ENCODE peak calls at places on chromosomes 7 and 10, in six cellular contexts. One of them, this sample, is unnamed.

GRCh38 chr7:72345208-72345727 is 66.9 kb downstream of the CALN1 start:
- DNase-seq in upper lobe of left lung: no peak
- DNase-seq in transverse colon: no peak
- DNase-seq in SK-N-SH: no peak
- DNase-seq in stomach: no peak
- DNase-seq in ovary: no peak
- DNase-seq in this sample: no peak

GRCh38 chr7:135192914-135193536 is 18.3 kb downstream of the WDR91 start:
- DNase-seq in transverse colon: no peak
- DNase-seq in ovary: no peak
- DNase-seq in stomach: peak; percentile 21
- DNase-seq in upper lobe of left lung: no peak
- DNase-seq in SK-N-SH: no peak
- DNase-seq in this sample: no peak

GRCh38 chr7:83306487-83306886 is 143.8 kb upstream of the PCLO start:
- DNase-seq in ovary: no peak
- DNase-seq in SK-N-SH: no peak
- DNase-seq in transverse colon: no peak
- DNase-seq in stomach: no peak
- DNase-seq in upper lobe of left lung: no peak
- DNase-seq in this sample: no peak

GRCh38 chr10:11699546-11700097 is 42.6 kb upstream of the ECHDC3 start:
- DNase-seq in ovary: no peak
- DNase-seq in stomach: no peak
- DNase-seq in upper lobe of left lung: no peak
- DNase-seq in SK-N-SH: no peak
- DNase-seq in transverse colon: no peak
- DNase-seq in this sample: no peak

GRCh38 chr7:74682829-74683228 is 25.3 kb downstream of the GTF2I start:
- DNase-seq in transverse colon: no peak
- DNase-seq in upper lobe of left lung: no peak
- DNase-seq in SK-N-SH: no peak
- DNase-seq in stomach: no peak
- DNase-seq in ovary: no peak
- DNase-seq in this sample: no peak

GRCh38 chr7:27303021-27303420 is 60.4 kb downstream of the EVX1 start:
- DNase-seq in SK-N-SH: no peak
- DNase-seq in transverse colon: no peak
- DNase-seq in upper lobe of left lung: no peak
- DNase-seq in ovary: peak; percentile 10
- DNase-seq in stomach: no peak
- DNase-seq in this sample: no peak

GRCh38 chr7:101068401-101068800 is 16.9 kb upstream of the TRIM56 start:
- DNase-seq in ovary: no peak
- DNase-seq in SK-N-SH: no peak
- DNase-seq in transverse colon: no peak
- DNase-seq in stomach: no peak
- DNase-seq in upper lobe of left lung: no peak
- DNase-seq in this sample: no peak

GRCh38 chr10:62727935-62728334 is 76.6 kb upstream of the ADO start:
- DNase-seq in SK-N-SH: no peak
- DNase-seq in upper lobe of left lung: no peak
- DNase-seq in transverse colon: no peak
- DNase-seq in ovary: no peak
- DNase-seq in stomach: no peak
- DNase-seq in this sample: no peak

GRCh38 chr7:141014091-141014490 is 661 bp downstream of the MRPS33 start:
- DNase-seq in ovary: no peak
- DNase-seq in stomach: no peak
- DNase-seq in transverse colon: no peak
- DNase-seq in SK-N-SH: peak; percentile 38
- DNase-seq in upper lobe of left lung: no peak
- DNase-seq in this sample: no peak

GRCh38 chr7:13447637-13448036 is 541.8 kb downstream of the ETV1 start:
- DNase-seq in stomach: no peak
- DNase-seq in transverse colon: no peak
- DNase-seq in upper lobe of left lung: peak; percentile 26
- DNase-seq in ovary: no peak
- DNase-seq in SK-N-SH: no peak
- DNase-seq in this sample: no peak

GRCh38 chr10:64148597-64148996 is 627.4 kb downstream of the REEP3 start:
- DNase-seq in stomach: no peak
- DNase-seq in ovary: no peak
- DNase-seq in transverse colon: no peak
- DNase-seq in SK-N-SH: no peak
- DNase-seq in upper lobe of left lung: no peak
- DNase-seq in this sample: no peak

GRCh38 chr7:106464651-106465050 is 179.9 kb upstream of the NAMPT start:
- DNase-seq in upper lobe of left lung: no peak
- DNase-seq in ovary: no peak
- DNase-seq in stomach: no peak
- DNase-seq in SK-N-SH: no peak
- DNase-seq in transverse colon: no peak
- DNase-seq in this sample: no peak

GRCh38 chr10:119642556-119643111 is 8.5 kb upstream of the BAG3 start:
- DNase-seq in stomach: no peak
- DNase-seq in ovary: no peak
- DNase-seq in upper lobe of left lung: no peak
- DNase-seq in transverse colon: no peak
- DNase-seq in SK-N-SH: no peak
- DNase-seq in this sample: no peak

GRCh38 chr10:116756277-116756676 is 13.9 kb upstream of the HSPA12A start:
- DNase-seq in SK-N-SH: no peak
- DNase-seq in transverse colon: peak; percentile 38
- DNase-seq in stomach: no peak
- DNase-seq in upper lobe of left lung: no peak
- DNase-seq in ovary: no peak
- DNase-seq in this sample: peak; percentile 51

GRCh38 chr7:2944729-2945128 is 98.9 kb downstream of the CARD11 start:
- DNase-seq in ovary: no peak
- DNase-seq in SK-N-SH: no peak
- DNase-seq in stomach: no peak
- DNase-seq in transverse colon: no peak
- DNase-seq in upper lobe of left lung: peak; percentile 19
- DNase-seq in this sample: peak; percentile 16

GRCh38 chr7:45978731-45979211 is 57.7 kb upstream of the IGFBP3 start:
- DNase-seq in stomach: no peak
- DNase-seq in SK-N-SH: no peak
- DNase-seq in upper lobe of left lung: no peak
- DNase-seq in ovary: no peak
- DNase-seq in transverse colon: no peak
- DNase-seq in this sample: no peak

GRCh38 chr10:63573068-63573697 is 52.0 kb downstream of the REEP3 start:
- DNase-seq in stomach: no peak
- DNase-seq in upper lobe of left lung: no peak
- DNase-seq in ovary: no peak
- DNase-seq in transverse colon: no peak
- DNase-seq in SK-N-SH: peak; percentile 33
- DNase-seq in this sample: no peak

GRCh38 chr10:100982916-100983830 is 4.1 kb downstream of the MRPL43 start:
- DNase-seq in SK-N-SH: no peak
- DNase-seq in transverse colon: peak; percentile 6
- DNase-seq in upper lobe of left lung: no peak
- DNase-seq in stomach: peak; percentile 7
- DNase-seq in ovary: no peak
- DNase-seq in this sample: peak; percentile 56

GRCh38 chr7:47625861-47626444 is 44.0 kb upstream of the TNS3 start:
- DNase-seq in stomach: no peak
- DNase-seq in transverse colon: no peak
- DNase-seq in upper lobe of left lung: no peak
- DNase-seq in ovary: no peak
- DNase-seq in SK-N-SH: no peak
- DNase-seq in this sample: no peak

GRCh38 chr7:121126801-121127534 is 138.5 kb downstream of the CPED1 start:
- DNase-seq in transverse colon: no peak
- DNase-seq in upper lobe of left lung: no peak
- DNase-seq in stomach: no peak
- DNase-seq in SK-N-SH: peak; percentile 4
- DNase-seq in ovary: no peak
- DNase-seq in this sample: no peak

GRCh38 chr10:125691160-125691981 is 8.4 kb upstream of the TEX36 start:
- DNase-seq in stomach: no peak
- DNase-seq in ovary: no peak
- DNase-seq in upper lobe of left lung: no peak
- DNase-seq in SK-N-SH: no peak
- DNase-seq in transverse colon: no peak
- DNase-seq in this sample: no peak

GRCh38 chr10:7950981-7951847 is 103.3 kb upstream of the GATA3 start:
- DNase-seq in stomach: no peak
- DNase-seq in ovary: no peak
- DNase-seq in SK-N-SH: no peak
- DNase-seq in upper lobe of left lung: no peak
- DNase-seq in transverse colon: no peak
- DNase-seq in this sample: no peak

GRCh38 chr7:22200238-22200637 is 156.7 kb downstream of the RAPGEF5 start:
- DNase-seq in stomach: no peak
- DNase-seq in SK-N-SH: no peak
- DNase-seq in ovary: no peak
- DNase-seq in transverse colon: no peak
- DNase-seq in upper lobe of left lung: no peak
- DNase-seq in this sample: no peak

GRCh38 chr7:135728136-135728669 is at the start of gene SLC13A4:
- DNase-seq in ovary: no peak
- DNase-seq in SK-N-SH: no peak
- DNase-seq in upper lobe of left lung: no peak
- DNase-seq in stomach: no peak
- DNase-seq in transverse colon: no peak
- DNase-seq in this sample: no peak

GRCh38 chr7:78171398-78171797 is 372.8 kb downstream of the PHTF2 start:
- DNase-seq in stomach: no peak
- DNase-seq in transverse colon: no peak
- DNase-seq in upper lobe of left lung: no peak
- DNase-seq in SK-N-SH: no peak
- DNase-seq in ovary: no peak
- DNase-seq in this sample: no peak

GRCh38 chr7:140230862-140231778 is 54.3 kb upstream of the KDM7A start:
- DNase-seq in transverse colon: peak; percentile 87
- DNase-seq in upper lobe of left lung: peak; percentile 85
- DNase-seq in SK-N-SH: peak; percentile 98
- DNase-seq in ovary: peak; percentile 23
- DNase-seq in stomach: peak; percentile 62
- DNase-seq in this sample: peak; percentile 78

GRCh38 chr7:91249506-91250233 is 14.6 kb upstream of the FZD1 start:
- DNase-seq in transverse colon: no peak
- DNase-seq in SK-N-SH: no peak
- DNase-seq in upper lobe of left lung: peak; percentile 47
- DNase-seq in ovary: no peak
- DNase-seq in stomach: no peak
- DNase-seq in this sample: no peak

GRCh38 chr10:23001901-23002516 is 74.2 kb downstream of the ARMC3 start:
- DNase-seq in stomach: no peak
- DNase-seq in SK-N-SH: no peak
- DNase-seq in ovary: no peak
- DNase-seq in transverse colon: no peak
- DNase-seq in upper lobe of left lung: no peak
- DNase-seq in this sample: no peak

GRCh38 chr10:12308102-12308501 is 41.2 kb upstream of the CAMK1D start:
- DNase-seq in stomach: no peak
- DNase-seq in SK-N-SH: no peak
- DNase-seq in transverse colon: no peak
- DNase-seq in ovary: no peak
- DNase-seq in upper lobe of left lung: no peak
- DNase-seq in this sample: no peak

GRCh38 chr7:2154121-2154520 is 78.6 kb downstream of the MAD1L1 start:
- DNase-seq in stomach: no peak
- DNase-seq in transverse colon: no peak
- DNase-seq in ovary: no peak
- DNase-seq in SK-N-SH: no peak
- DNase-seq in upper lobe of left lung: no peak
- DNase-seq in this sample: no peak

DNA sequence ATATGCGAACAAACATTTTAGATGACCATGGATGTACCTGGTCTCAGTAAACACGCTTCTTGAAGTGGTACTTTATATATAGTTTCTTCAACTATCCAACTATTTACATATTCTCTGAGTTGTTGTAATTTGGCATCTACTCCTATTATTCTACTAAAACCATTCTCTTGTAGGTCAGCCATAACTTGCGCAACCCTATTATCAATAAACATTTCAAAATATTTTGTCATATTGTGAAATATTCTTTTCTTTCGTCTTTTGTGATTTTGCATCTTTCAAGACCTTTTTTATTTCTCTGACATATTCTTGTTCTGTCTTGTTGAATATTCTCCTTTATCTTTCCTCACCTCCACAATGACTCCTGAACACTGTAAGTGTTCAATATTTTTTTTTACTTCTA is 753.3 kb downstream of the NXPH1 start:
- DNase-seq in stomach: no peak
- DNase-seq in upper lobe of left lung: no peak
- DNase-seq in SK-N-SH: no peak
- DNase-seq in transverse colon: no peak
- DNase-seq in ovary: no peak
- DNase-seq in this sample: no peak
- TF ChIP-seq EP300 in stomach: no peak
- TF ChIP-seq EP300 in upper lobe of left lung: no peak
- TF ChIP-seq EP300 in SK-N-SH: no peak
- TF ChIP-seq EP300 in transverse colon: no peak
- TF ChIP-seq EP300 in ovary: no peak
- TF ChIP-seq EP300 in this sample: no peak

GRCh38 chr10:21807162-21807561 is 196.4 kb downstream of the DNAJC1 start:
- DNase-seq in SK-N-SH: no peak
- DNase-seq in transverse colon: no peak
- DNase-seq in stomach: no peak
- DNase-seq in ovary: no peak
- DNase-seq in upper lobe of left lung: no peak
- DNase-seq in this sample: no peak
- TF ChIP-seq EP300 in SK-N-SH: no peak
- TF ChIP-seq EP300 in transverse colon: no peak
- TF ChIP-seq EP300 in stomach: no peak
- TF ChIP-seq EP300 in ovary: no peak
- TF ChIP-seq EP300 in upper lobe of left lung: no peak
- TF ChIP-seq EP300 in this sample: no peak

GRCh38 chr7:14714161-14714728 is 188.3 kb downstream of the DGKB start:
- DNase-seq in SK-N-SH: no peak
- DNase-seq in upper lobe of left lung: no peak
- DNase-seq in stomach: no peak
- DNase-seq in ovary: no peak
- DNase-seq in transverse colon: no peak
- DNase-seq in this sample: no peak
- TF ChIP-seq EP300 in SK-N-SH: no peak
- TF ChIP-seq EP300 in upper lobe of left lung: no peak
- TF ChIP-seq EP300 in stomach: no peak
- TF ChIP-seq EP300 in ovary: no peak
- TF ChIP-seq EP300 in transverse colon: no peak
- TF ChIP-seq EP300 in this sample: no peak

GRCh38 chr10:102644646-102645387 is 538 bp downstream of the TRIM8 start:
- DNase-seq in ovary: peak; percentile 85
- DNase-seq in upper lobe of left lung: peak; percentile 91
- DNase-seq in transverse colon: peak; percentile 89
- DNase-seq in stomach: peak; percentile 90
- DNase-seq in SK-N-SH: peak; percentile 79
- DNase-seq in this sample: peak; percentile 93
- TF ChIP-seq EP300 in ovary: no peak
- TF ChIP-seq EP300 in upper lobe of left lung: no peak
- TF ChIP-seq EP300 in transverse colon: no peak
- TF ChIP-seq EP300 in stomach: no peak
- TF ChIP-seq EP300 in SK-N-SH: no peak
- TF ChIP-seq EP300 in this sample: no peak